ENCODE peak calls at places on chromosome 9, in six cellular contexts. One of them, this sample, is unnamed.

GRCh38 chr9:93219692-93220091 is 35.8 kb downstream of the WNK2 start:
- DNase-seq in CD4-positive, alpha-beta T cell: no peak
- DNase-seq in CD8-positive, alpha-beta T cell: no peak
- DNase-seq in mesendoderm: no peak
- DNase-seq in CD8-positive, alpha-beta memory T cell: no peak
- DNase-seq in PC-3: no peak
- DNase-seq in this sample: no peak

GRCh38 chr9:137459601-137460362 is 648 bp upstream of the NSMF start:
- DNase-seq in PC-3: no peak
- DNase-seq in mesendoderm: no peak
- DNase-seq in CD4-positive, alpha-beta T cell: no peak
- DNase-seq in CD8-positive, alpha-beta T cell: no peak
- DNase-seq in CD8-positive, alpha-beta memory T cell: peak
- DNase-seq in this sample: no peak

GRCh38 chr9:135703726-135704125 is 1.7 kb downstream of the KCNT1 start:
- DNase-seq in mesendoderm: peak
- DNase-seq in CD8-positive, alpha-beta memory T cell: no peak
- DNase-seq in CD8-positive, alpha-beta T cell: no peak
- DNase-seq in CD4-positive, alpha-beta T cell: no peak
- DNase-seq in PC-3: no peak
- DNase-seq in this sample: no peak

GRCh38 chr9:120394058-120394669 is 185.8 kb downstream of the CDK5RAP2 start:
- DNase-seq in PC-3: peak
- DNase-seq in mesendoderm: no peak
- DNase-seq in CD8-positive, alpha-beta memory T cell: no peak
- DNase-seq in CD8-positive, alpha-beta T cell: peak
- DNase-seq in CD4-positive, alpha-beta T cell: peak
- DNase-seq in this sample: no peak

GRCh38 chr9:135482015-135482754 is 2.6 kb downstream of the PPP1R26 start:
- DNase-seq in CD8-positive, alpha-beta memory T cell: no peak
- DNase-seq in PC-3: no peak
- DNase-seq in CD4-positive, alpha-beta T cell: no peak
- DNase-seq in mesendoderm: no peak
- DNase-seq in CD8-positive, alpha-beta T cell: no peak
- DNase-seq in this sample: no peak

GRCh38 chr9:77604316-77604715 is 43.8 kb downstream of the GNA14 start:
- DNase-seq in CD8-positive, alpha-beta T cell: no peak
- DNase-seq in CD4-positive, alpha-beta T cell: no peak
- DNase-seq in PC-3: no peak
- DNase-seq in CD8-positive, alpha-beta memory T cell: no peak
- DNase-seq in mesendoderm: peak
- DNase-seq in this sample: no peak

GRCh38 chr9:33952066-33952465 is 96.6 kb downstream of the UBAP2 start:
- DNase-seq in CD8-positive, alpha-beta memory T cell: no peak
- DNase-seq in PC-3: no peak
- DNase-seq in mesendoderm: no peak
- DNase-seq in CD4-positive, alpha-beta T cell: no peak
- DNase-seq in CD8-positive, alpha-beta T cell: no peak
- DNase-seq in this sample: no peak

GRCh38 chr9:33265211-33265885 is 499 bp downstream of the CHMP5 start:
- DNase-seq in PC-3: no peak
- DNase-seq in CD4-positive, alpha-beta T cell: no peak
- DNase-seq in CD8-positive, alpha-beta memory T cell: no peak
- DNase-seq in mesendoderm: no peak
- DNase-seq in CD8-positive, alpha-beta T cell: no peak
- DNase-seq in this sample: peak

GRCh38 chr9:86540999-86541398 is 186.8 kb upstream of the TUT7 start:
- DNase-seq in CD8-positive, alpha-beta memory T cell: no peak
- DNase-seq in PC-3: no peak
- DNase-seq in CD4-positive, alpha-beta T cell: no peak
- DNase-seq in CD8-positive, alpha-beta T cell: no peak
- DNase-seq in mesendoderm: no peak
- DNase-seq in this sample: no peak

GRCh38 chr9:16417749-16418148 is 452.7 kb downstream of the BNC2 start:
- DNase-seq in mesendoderm: no peak
- DNase-seq in CD8-positive, alpha-beta T cell: no peak
- DNase-seq in PC-3: no peak
- DNase-seq in CD8-positive, alpha-beta memory T cell: no peak
- DNase-seq in CD4-positive, alpha-beta T cell: no peak
- DNase-seq in this sample: no peak

GRCh38 chr9:98600631-98601030 is 108.1 kb downstream of the GABBR2 start:
- DNase-seq in CD4-positive, alpha-beta T cell: no peak
- DNase-seq in CD8-positive, alpha-beta T cell: no peak
- DNase-seq in PC-3: no peak
- DNase-seq in CD8-positive, alpha-beta memory T cell: no peak
- DNase-seq in mesendoderm: no peak
- DNase-seq in this sample: no peak

GRCh38 chr9:10396641-10397040 is 216.2 kb downstream of the PTPRD start:
- DNase-seq in CD4-positive, alpha-beta T cell: no peak
- DNase-seq in mesendoderm: no peak
- DNase-seq in PC-3: no peak
- DNase-seq in CD8-positive, alpha-beta T cell: no peak
- DNase-seq in CD8-positive, alpha-beta memory T cell: no peak
- DNase-seq in this sample: no peak

GRCh38 chr9:92656537-92656925 is 13.4 kb downstream of the IPPK start:
- DNase-seq in CD8-positive, alpha-beta memory T cell: no peak
- DNase-seq in CD8-positive, alpha-beta T cell: no peak
- DNase-seq in PC-3: no peak
- DNase-seq in mesendoderm: no peak
- DNase-seq in CD4-positive, alpha-beta T cell: no peak
- DNase-seq in this sample: no peak

GRCh38 chr9:115590016-115590415 is 472.1 kb upstream of the TNC start:
- DNase-seq in CD4-positive, alpha-beta T cell: no peak
- DNase-seq in CD8-positive, alpha-beta T cell: no peak
- DNase-seq in CD8-positive, alpha-beta memory T cell: no peak
- DNase-seq in PC-3: peak
- DNase-seq in mesendoderm: no peak
- DNase-seq in this sample: no peak

GRCh38 chr9:98081477-98082219 is 25.1 kb downstream of the NANS start:
- DNase-seq in PC-3: peak
- DNase-seq in CD4-positive, alpha-beta T cell: no peak
- DNase-seq in CD8-positive, alpha-beta T cell: no peak
- DNase-seq in mesendoderm: no peak
- DNase-seq in CD8-positive, alpha-beta memory T cell: no peak
- DNase-seq in this sample: no peak

GRCh38 chr9:108994695-108995094 is 18.6 kb downstream of the CTNNAL1 start:
- DNase-seq in mesendoderm: no peak
- DNase-seq in PC-3: peak
- DNase-seq in CD8-positive, alpha-beta T cell: no peak
- DNase-seq in CD8-positive, alpha-beta memory T cell: no peak
- DNase-seq in CD4-positive, alpha-beta T cell: no peak
- DNase-seq in this sample: no peak

GRCh38 chr9:104936291-104936690 is 8.3 kb upstream of the ABCA1 start:
- DNase-seq in CD4-positive, alpha-beta T cell: no peak
- DNase-seq in CD8-positive, alpha-beta memory T cell: no peak
- DNase-seq in mesendoderm: no peak
- DNase-seq in PC-3: no peak
- DNase-seq in CD8-positive, alpha-beta T cell: no peak
- DNase-seq in this sample: no peak

GRCh38 chr9:5549671-5550650 is 39.6 kb downstream of the PDCD1LG2 start:
- DNase-seq in mesendoderm: no peak
- DNase-seq in CD8-positive, alpha-beta memory T cell: no peak
- DNase-seq in PC-3: peak
- DNase-seq in CD4-positive, alpha-beta T cell: no peak
- DNase-seq in CD8-positive, alpha-beta T cell: no peak
- DNase-seq in this sample: no peak

GRCh38 chr9:124038239-124038638 is 26.7 kb downstream of the LHX2 start:
- DNase-seq in CD4-positive, alpha-beta T cell: no peak
- DNase-seq in CD8-positive, alpha-beta T cell: no peak
- DNase-seq in CD8-positive, alpha-beta memory T cell: no peak
- DNase-seq in PC-3: peak
- DNase-seq in mesendoderm: peak
- DNase-seq in this sample: no peak

GRCh38 chr9:35606138-35606504 is 1.1 kb downstream of the TESK1 start:
- DNase-seq in PC-3: no peak
- DNase-seq in CD8-positive, alpha-beta T cell: no peak
- DNase-seq in mesendoderm: no peak
- DNase-seq in CD8-positive, alpha-beta memory T cell: no peak
- DNase-seq in CD4-positive, alpha-beta T cell: no peak
- DNase-seq in this sample: no peak

GRCh38 chr9:33233659-33234335 is 6.2 kb upstream of the SPINK4 start:
- DNase-seq in CD4-positive, alpha-beta T cell: no peak
- DNase-seq in CD8-positive, alpha-beta T cell: peak
- DNase-seq in mesendoderm: no peak
- DNase-seq in PC-3: peak
- DNase-seq in CD8-positive, alpha-beta memory T cell: no peak
- DNase-seq in this sample: no peak

GRCh38 chr9:21576331-21577189 is 94.4 kb upstream of the IFNE start:
- DNase-seq in CD8-positive, alpha-beta memory T cell: no peak
- DNase-seq in mesendoderm: peak
- DNase-seq in PC-3: peak
- DNase-seq in CD4-positive, alpha-beta T cell: no peak
- DNase-seq in CD8-positive, alpha-beta T cell: peak
- DNase-seq in this sample: no peak

GRCh38 chr9:134751630-134752029 is 110.0 kb downstream of the COL5A1 start:
- DNase-seq in CD4-positive, alpha-beta T cell: no peak
- DNase-seq in CD8-positive, alpha-beta T cell: no peak
- DNase-seq in mesendoderm: no peak
- DNase-seq in PC-3: no peak
- DNase-seq in CD8-positive, alpha-beta memory T cell: no peak
- DNase-seq in this sample: no peak

GRCh38 chr9:77099388-77099787 is 77.9 kb upstream of the VPS13A start:
- DNase-seq in CD4-positive, alpha-beta T cell: no peak
- DNase-seq in PC-3: no peak
- DNase-seq in CD8-positive, alpha-beta T cell: no peak
- DNase-seq in CD8-positive, alpha-beta memory T cell: no peak
- DNase-seq in mesendoderm: no peak
- DNase-seq in this sample: no peak

GRCh38 chr9:109977521-109977920 is 197.5 kb downstream of the PALM2AKAP2 start:
- DNase-seq in CD8-positive, alpha-beta T cell: no peak
- DNase-seq in mesendoderm: no peak
- DNase-seq in PC-3: no peak
- DNase-seq in CD8-positive, alpha-beta memory T cell: no peak
- DNase-seq in CD4-positive, alpha-beta T cell: no peak
- DNase-seq in this sample: no peak

GRCh38 chr9:115997923-115998322 is 155.7 kb upstream of the PAPPA start:
- DNase-seq in CD4-positive, alpha-beta T cell: no peak
- DNase-seq in mesendoderm: no peak
- DNase-seq in PC-3: peak
- DNase-seq in CD8-positive, alpha-beta memory T cell: no peak
- DNase-seq in CD8-positive, alpha-beta T cell: no peak
- DNase-seq in this sample: no peak

GRCh38 chr9:80191108-80191507 is 619.3 kb downstream of the TLE4 start:
- DNase-seq in CD4-positive, alpha-beta T cell: no peak
- DNase-seq in CD8-positive, alpha-beta memory T cell: no peak
- DNase-seq in PC-3: no peak
- DNase-seq in mesendoderm: no peak
- DNase-seq in CD8-positive, alpha-beta T cell: no peak
- DNase-seq in this sample: no peak

GRCh38 chr9:136051568-136052432 is 43.3 kb downstream of the NACC2 start:
- DNase-seq in CD4-positive, alpha-beta T cell: no peak
- DNase-seq in CD8-positive, alpha-beta memory T cell: no peak
- DNase-seq in CD8-positive, alpha-beta T cell: no peak
- DNase-seq in PC-3: peak
- DNase-seq in mesendoderm: peak
- DNase-seq in this sample: peak

GRCh38 chr9:137294091-137294683 is 7.9 kb downstream of the NRARP start:
- DNase-seq in CD8-positive, alpha-beta memory T cell: no peak
- DNase-seq in PC-3: peak
- DNase-seq in CD8-positive, alpha-beta T cell: no peak
- DNase-seq in mesendoderm: peak
- DNase-seq in CD4-positive, alpha-beta T cell: no peak
- DNase-seq in this sample: no peak

GRCh38 chr9:94821098-94821930 is 94.8 kb downstream of the AOPEP start:
- DNase-seq in PC-3: no peak
- DNase-seq in mesendoderm: no peak
- DNase-seq in CD8-positive, alpha-beta T cell: no peak
- DNase-seq in CD4-positive, alpha-beta T cell: no peak
- DNase-seq in CD8-positive, alpha-beta memory T cell: no peak
- DNase-seq in this sample: no peak
- H3K27ac ChIP-seq in PC-3: no peak
- H3K27ac ChIP-seq in mesendoderm: no peak
- H3K27ac ChIP-seq in CD8-positive, alpha-beta T cell: no peak
- H3K27ac ChIP-seq in CD4-positive, alpha-beta T cell: no peak
- H3K27ac ChIP-seq in CD8-positive, alpha-beta memory T cell: no peak
- H3K27ac ChIP-seq in this sample: peak

GRCh38 chr9:91160181-91160580 is 201.5 kb downstream of the AUH start:
- DNase-seq in CD8-positive, alpha-beta memory T cell: no peak
- DNase-seq in CD8-positive, alpha-beta T cell: no peak
- DNase-seq in CD4-positive, alpha-beta T cell: no peak
- DNase-seq in PC-3: no peak
- DNase-seq in mesendoderm: peak
- DNase-seq in this sample: no peak

GRCh38 chr9:91162311-91162710 is 199.4 kb downstream of the AUH start:
- DNase-seq in CD8-positive, alpha-beta memory T cell: no peak
- DNase-seq in CD8-positive, alpha-beta T cell: no peak
- DNase-seq in mesendoderm: no peak
- DNase-seq in PC-3: peak
- DNase-seq in CD4-positive, alpha-beta T cell: no peak
- DNase-seq in this sample: no peak

GRCh38 chr9:91162784-91163440 is 198.8 kb downstream of the AUH start:
- DNase-seq in PC-3: peak
- DNase-seq in mesendoderm: peak
- DNase-seq in CD8-positive, alpha-beta memory T cell: no peak
- DNase-seq in CD8-positive, alpha-beta T cell: peak
- DNase-seq in CD4-positive, alpha-beta T cell: no peak
- DNase-seq in this sample: peak

GRCh38 chr9:91160599-91161464 is 200.9 kb downstream of the AUH start:
- DNase-seq in CD4-positive, alpha-beta T cell: no peak
- DNase-seq in CD8-positive, alpha-beta T cell: no peak
- DNase-seq in PC-3: no peak
- DNase-seq in CD8-positive, alpha-beta memory T cell: no peak
- DNase-seq in mesendoderm: no peak
- DNase-seq in this sample: no peak

GRCh38 chr9:91161465-91162275 is 200.0 kb downstream of the AUH start:
- DNase-seq in CD8-positive, alpha-beta T cell: no peak
- DNase-seq in PC-3: no peak
- DNase-seq in CD8-positive, alpha-beta memory T cell: no peak
- DNase-seq in CD4-positive, alpha-beta T cell: no peak
- DNase-seq in mesendoderm: no peak
- DNase-seq in this sample: no peak
- H3K27ac ChIP-seq in CD8-positive, alpha-beta T cell: no peak
- H3K27ac ChIP-seq in PC-3: peak
- H3K27ac ChIP-seq in CD8-positive, alpha-beta memory T cell: no peak
- H3K27ac ChIP-seq in CD4-positive, alpha-beta T cell: no peak
- H3K27ac ChIP-seq in mesendoderm: no peak
- H3K27ac ChIP-seq in this sample: peak

DNA sequence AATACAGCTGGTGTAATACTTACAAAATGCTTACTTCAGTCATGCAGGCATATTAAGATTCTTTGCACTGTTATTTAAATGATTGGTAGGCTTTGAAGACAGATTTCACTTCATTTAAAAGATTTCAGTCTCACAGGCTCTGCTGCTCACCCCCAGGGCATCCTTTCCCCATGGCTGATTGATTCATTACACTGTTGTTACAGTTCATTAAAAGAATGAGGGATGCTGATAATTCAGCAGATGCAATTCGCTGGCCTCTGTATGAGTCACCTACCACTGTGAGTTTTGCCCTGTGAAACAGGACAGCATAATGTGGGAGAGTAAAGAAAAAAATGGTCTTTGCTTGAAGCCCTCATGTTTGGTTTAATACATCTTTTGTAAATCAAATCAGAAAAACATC is 246.9 kb downstream of the CYLC2 start:
- DNase-seq in CD8-positive, alpha-beta T cell: no peak
- DNase-seq in CD8-positive, alpha-beta memory T cell: no peak
- DNase-seq in mesendoderm: peak
- DNase-seq in PC-3: peak
- DNase-seq in CD4-positive, alpha-beta T cell: no peak
- DNase-seq in this sample: no peak
- H3K27ac ChIP-seq in CD8-positive, alpha-beta T cell: no peak
- H3K27ac ChIP-seq in CD8-positive, alpha-beta memory T cell: no peak
- H3K27ac ChIP-seq in mesendoderm: no peak
- H3K27ac ChIP-seq in PC-3: no peak
- H3K27ac ChIP-seq in CD4-positive, alpha-beta T cell: no peak
- H3K27ac ChIP-seq in this sample: no peak

GRCh38 chr9:14353222-14354056 is 39.5 kb upstream of the NFIB start:
- DNase-seq in mesendoderm: peak
- DNase-seq in CD4-positive, alpha-beta T cell: peak
- DNase-seq in CD8-positive, alpha-beta memory T cell: peak
- DNase-seq in CD8-positive, alpha-beta T cell: peak
- DNase-seq in PC-3: peak
- DNase-seq in this sample: peak
- H3K27ac ChIP-seq in mesendoderm: no peak
- H3K27ac ChIP-seq in CD4-positive, alpha-beta T cell: no peak
- H3K27ac ChIP-seq in CD8-positive, alpha-beta memory T cell: no peak
- H3K27ac ChIP-seq in CD8-positive, alpha-beta T cell: no peak
- H3K27ac ChIP-seq in PC-3: no peak
- H3K27ac ChIP-seq in this sample: peak

This sample was measured in substantia nigra.